ENCODE peak calls at places on chromosomes 11 and 22, in five cellular contexts. M is stimulated activated CD4-positive, alpha-beta T cell treated with anti-CD3 and anti-CD28 coated beads, Interleukin-12 subunit alpha, Interleukin-12 subunit beta, amount 100 ng/mL, for 24 hours; F is M059J; C is CD4-positive, alpha-beta memory T cell; O is AG04450. Z is an unnamed sample.

GRCh38 chr11:121829159-121829643 is 286.8 kb downstream of the BLID start:
- DNase-seq in M (no peak), F (peak; percentile 95), C (no peak), O (peak; percentile 96), Z (peak; percentile 80)

GRCh38 chr11:62792193-62792575 is 378 bp upstream of the TMEM223 start:
- DNase-seq in M (no peak), F (peak; percentile 24), C (no peak), O (no peak), Z (no peak)

GRCh38 chr22:27149886-27150529 is 492.6 kb downstream of the MIAT start:
- DNase-seq in M (no peak), F (no peak), C (no peak), O (no peak), Z (no peak)

GRCh38 chr11:117039897-117040296 is 58.3 kb downstream of the SIK3 start:
- DNase-seq in M (no peak), F (peak; percentile 62), C (no peak), O (no peak), Z (no peak)

GRCh38 chr11:126456783-126457542 is 101.5 kb downstream of the ST3GAL4 start:
- DNase-seq in M (no peak), F (no peak), C (no peak), O (no peak), Z (no peak)

GRCh38 chr11:66725646-66726045 is 3.4 kb downstream of the SPTBN2 start:
- DNase-seq in M (no peak), F (no peak), C (no peak), O (no peak), Z (no peak)

GRCh38 chr22:30636226-30637077 is 871 bp downstream of the SLC35E4 start:
- DNase-seq in M (no peak), F (peak; percentile 23), C (no peak), O (no peak), Z (no peak)

GRCh38 chr22:26592368-26593015 is 2.6 kb upstream of the TPST2 start:
- DNase-seq in M (no peak), F (no peak), C (peak; percentile 52), O (no peak), Z (no peak)

GRCh38 chr11:18091731-18092130 is 14.2 kb downstream of the SAAL1 start:
- DNase-seq in M (no peak), F (peak; percentile 15), C (no peak), O (no peak), Z (no peak)

GRCh38 chr11:46570790-46571398 is 22.9 kb downstream of the AMBRA1 start:
- DNase-seq in M (no peak), F (no peak), C (no peak), O (no peak), Z (no peak)

GRCh38 chr11:111540114-111540920 is at the start of gene LAYN:
- DNase-seq in M (no peak), F (peak; percentile 79), C (no peak), O (no peak), Z (no peak)

GRCh38 chr11:124578761-124579160 is 9.0 kb downstream of the OR8A1 start:
- DNase-seq in M (no peak), F (no peak), C (no peak), O (no peak), Z (no peak)

GRCh38 chr11:1559103-1559951 is 12.7 kb downstream of the DUSP8 start:
- DNase-seq in M (no peak), F (peak; percentile 98), C (no peak), O (no peak), Z (no peak)

GRCh38 chr11:134822930-134823329 is 410.9 kb upstream of the B3GAT1 start:
- DNase-seq in M (no peak), F (no peak), C (no peak), O (no peak), Z (no peak)

GRCh38 chr11:101860694-101861371 is 54.0 kb upstream of the CEP126 start:
- DNase-seq in M (no peak), F (peak; percentile 57), C (peak; percentile 26), O (no peak), Z (peak; percentile 36)

GRCh38 chr11:76649964-76650363 is 20.6 kb downstream of the LRRC32 start:
- DNase-seq in M (no peak), F (no peak), C (no peak), O (no peak), Z (no peak)

GRCh38 chr11:104366321-104366734 is 202.4 kb upstream of the PDGFD start:
- DNase-seq in M (no peak), F (no peak), C (no peak), O (no peak), Z (no peak)

GRCh38 chr11:128098840-128099239 is 488.5 kb downstream of the ETS1 start:
- DNase-seq in M (no peak), F (no peak), C (no peak), O (no peak), Z (no peak)

GRCh38 chr22:27110985-27111451 is 453.6 kb downstream of the MIAT start:
- DNase-seq in M (no peak), F (peak; percentile 83), C (no peak), O (no peak), Z (no peak)

GRCh38 chr22:44273175-44273574 is 39.6 kb downstream of the SHISAL1 start:
- DNase-seq in M (no peak), F (no peak), C (no peak), O (no peak), Z (no peak)

GRCh38 chr11:117468888-117469287 is 141.2 kb downstream of the CEP164 start:
- DNase-seq in M (no peak), F (no peak), C (no peak), O (no peak), Z (no peak)

GRCh38 chr11:113546757-113547507 is 71.7 kb upstream of the DRD2 start:
- DNase-seq in M (no peak), F (peak; percentile 99), C (no peak), O (peak; percentile 33), Z (peak; percentile 23)

GRCh38 chr22:27032121-27032761 is 374.9 kb downstream of the MIAT start:
- DNase-seq in M (no peak), F (peak; percentile 47), C (no peak), O (no peak), Z (peak; percentile 23)

GRCh38 chr11:12677131-12677530 is 2.9 kb downstream of the TEAD1 start:
- DNase-seq in M (no peak), F (peak; percentile 51), C (no peak), O (no peak), Z (no peak)

GRCh38 chr22:35882226-35883027 is 146.2 kb downstream of the RBFOX2 start:
- DNase-seq in M (no peak), F (peak; percentile 42), C (no peak), O (no peak), Z (no peak)

GRCh38 chr11:119491753-119492455 is 68.9 kb upstream of the THY1 start:
- DNase-seq in M (no peak), F (peak; percentile 19), C (no peak), O (no peak), Z (no peak)

GRCh38 chr11:134365011-134365925 is 33.5 kb downstream of the GLB1L2 start:
- DNase-seq in M (no peak), F (no peak), C (no peak), O (no peak), Z (no peak)

GRCh38 chr22:26685601-26686000 is 28.2 kb downstream of the MIAT start:
- DNase-seq in M (no peak), F (no peak), C (no peak), O (no peak), Z (no peak)

GRCh38 chr11:46521947-46522681 is 71.7 kb downstream of the AMBRA1 start:
- DNase-seq in M (no peak), F (peak; percentile 75), C (no peak), O (no peak), Z (no peak)

GRCh38 chr22:37214431-37215025 is 2.3 kb upstream of the SSTR3 start:
- DNase-seq in M (no peak), F (no peak), C (no peak), O (no peak), Z (no peak)